ENCODE peak calls at places on chromosomes 6 and 20, in ten cellular contexts. O is HCT116, X is Peyer's patch, I is endothelial cell, Z is AG04449, C is left ventricle myocardium inferior, T is cardiac muscle cell, K is natural killer cell, F is astrocyte, L is cardiac fibroblast. E is an unnamed sample.

GRCh38 chr20:49028684-49029083 is 17.4 kb upstream of the CSE1L start:
- DNase-seq in O (no peak), X (no peak), I (no peak), Z (no peak), C (no peak), T (peak), K (no peak), F (peak), L (peak), E (no peak)

GRCh38 chr6:1094306-1094705 is 217.6 kb upstream of the FOXQ1 start:
- DNase-seq in O (no peak), X (no peak), I (no peak), Z (peak), C (no peak), T (no peak), K (no peak), F (no peak), L (no peak), E (no peak)

GRCh38 chr6:130675072-130675471 is 152.1 kb upstream of the SMLR1 start:
- DNase-seq in O (no peak), X (no peak), I (no peak), Z (no peak), C (no peak), T (no peak), K (no peak), F (peak), L (peak), E (no peak)

GRCh38 chr6:169489642-169490408 is 212.0 kb downstream of the WDR27 start:
- DNase-seq in O (no peak), X (no peak), I (no peak), Z (no peak), C (no peak), T (no peak), K (no peak), F (no peak), L (no peak), E (no peak)

GRCh38 chr6:107237992-107238660 is 122.8 kb upstream of the BEND3 start:
- DNase-seq in O (no peak), X (no peak), I (no peak), Z (no peak), C (no peak), T (no peak), K (no peak), F (peak), L (peak), E (no peak)

GRCh38 chr6:170449835-170450753 is 103.0 kb downstream of the PSMB1 start:
- DNase-seq in O (no peak), X (no peak), I (no peak), Z (no peak), C (no peak), T (no peak), K (no peak), F (no peak), L (no peak), E (no peak)

GRCh38 chr20:39849664-39850063 is 839.4 kb downstream of the MAFB start:
- DNase-seq in O (no peak), X (peak), I (no peak), Z (peak), C (peak), T (peak), K (no peak), F (peak), L (peak), E (peak)

GRCh38 chr6:136791296-136792065 is 796 bp downstream of the MAP3K5 start:
- DNase-seq in O (no peak), X (peak), I (peak), Z (no peak), C (peak), T (peak), K (peak), F (peak), L (peak), E (peak)

GRCh38 chr6:86856937-86857563 is 80.3 kb upstream of the HTR1E start:
- DNase-seq in O (peak), X (no peak), I (peak), Z (no peak), C (no peak), T (peak), K (no peak), F (peak), L (peak), E (no peak)

GRCh38 chr6:56505861-56506260 is 136.8 kb downstream of the DST start:
- DNase-seq in O (no peak), X (no peak), I (no peak), Z (no peak), C (no peak), T (no peak), K (no peak), F (no peak), L (no peak), E (no peak)

GRCh38 chr6:13573669-13574110 is 711 bp upstream of the SIRT5 start:
- DNase-seq in O (peak), X (no peak), I (no peak), Z (no peak), C (peak), T (peak), K (no peak), F (peak), L (peak), E (no peak)

GRCh38 chr6:21808045-21808470 is 214.5 kb downstream of the SOX4 start:
- DNase-seq in O (no peak), X (no peak), I (no peak), Z (no peak), C (peak), T (no peak), K (no peak), F (peak), L (peak), E (peak)

GRCh38 chr20:24469116-24470030 is at the start of gene SYNDIG1:
- DNase-seq in O (no peak), X (no peak), I (peak), Z (no peak), C (peak), T (peak), K (no peak), F (no peak), L (no peak), E (no peak)

GRCh38 chr20:44918342-44918741 is 8.5 kb downstream of the PABPC1L start:
- DNase-seq in O (no peak), X (no peak), I (no peak), Z (no peak), C (no peak), T (no peak), K (no peak), F (no peak), L (no peak), E (no peak)

GRCh38 chr6:65746302-65746701 is 39.3 kb upstream of the EYS start:
- DNase-seq in O (no peak), X (no peak), I (no peak), Z (no peak), C (no peak), T (no peak), K (no peak), F (no peak), L (no peak), E (no peak)

GRCh38 chr6:35090734-35091133 is 50.4 kb downstream of the TCP11 start:
- DNase-seq in O (no peak), X (no peak), I (no peak), Z (no peak), C (no peak), T (no peak), K (no peak), F (no peak), L (no peak), E (no peak)

GRCh38 chr6:16228043-16228442 is 10.3 kb upstream of the GMPR start:
- DNase-seq in O (no peak), X (no peak), I (no peak), Z (no peak), C (no peak), T (no peak), K (no peak), F (no peak), L (no peak), E (no peak)
- TF ChIP-seq CTCF in O (no peak), X (no peak), I (no peak), Z (no peak), C (no peak), T (no peak), K (no peak), F (no peak), L (no peak), E (no peak)

GRCh38 chr6:63295553-63295952 is 24.2 kb downstream of the LGSN start:
- DNase-seq in O (no peak), X (no peak), I (no peak), Z (no peak), C (no peak), T (no peak), K (no peak), F (no peak), L (no peak), E (no peak)
- TF ChIP-seq CTCF in O (no peak), X (no peak), I (no peak), Z (no peak), C (no peak), T (no peak), K (no peak), F (no peak), L (no peak), E (no peak)

DNA sequence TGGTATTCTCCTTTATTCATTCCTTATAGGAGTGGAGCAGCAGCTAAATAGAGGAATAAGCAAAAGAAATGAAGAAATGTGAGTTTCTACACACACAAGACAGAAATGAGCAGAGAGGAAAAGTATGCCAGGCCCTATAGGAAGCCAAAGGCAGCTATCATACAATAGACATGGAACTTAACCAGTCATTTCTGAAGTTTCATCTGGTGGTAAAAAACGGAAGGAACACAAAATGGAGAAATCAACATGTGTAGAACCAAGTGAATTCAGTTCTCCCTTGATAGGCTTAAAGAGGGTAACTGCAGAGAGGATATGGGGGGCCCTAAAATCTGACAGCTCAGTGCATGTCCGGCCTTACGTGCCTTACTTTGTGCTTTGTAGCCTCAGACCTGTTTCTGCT is 44.6 kb downstream of the TSBP1 start:
- DNase-seq in O (no peak), X (no peak), I (no peak), Z (no peak), C (no peak), T (no peak), K (no peak), F (no peak), L (no peak), E (no peak)
- TF ChIP-seq CTCF in O (no peak), X (no peak), I (no peak), Z (no peak), C (no peak), T (no peak), K (no peak), F (no peak), L (no peak), E (no peak)

GRCh38 chr6:72219536-72219935 is 333.2 kb downstream of the RIMS1 start:
- DNase-seq in O (no peak), X (no peak), I (no peak), Z (no peak), C (no peak), T (no peak), K (no peak), F (no peak), L (peak), E (no peak)
- TF ChIP-seq CTCF in O (no peak), X (no peak), I (no peak), Z (no peak), C (no peak), T (no peak), K (no peak), F (no peak), L (no peak), E (no peak)

GRCh38 chr6:55293116-55293515 is 34.2 kb upstream of the GFRAL start:
- DNase-seq in O (peak), X (no peak), I (no peak), Z (no peak), C (no peak), T (peak), K (no peak), F (no peak), L (peak), E (no peak)
- TF ChIP-seq CTCF in O (peak), X (no peak), I (no peak), Z (peak), C (peak), T (peak), K (no peak), F (peak), L (peak), E (no peak)

GRCh38 chr20:8424010-8424409 is 291.9 kb downstream of the PLCB1 start:
- DNase-seq in O (no peak), X (no peak), I (no peak), Z (no peak), C (no peak), T (peak), K (no peak), F (peak), L (peak), E (no peak)

GRCh38 chr20:8425802-8426201 is 293.7 kb downstream of the PLCB1 start:
- DNase-seq in O (no peak), X (no peak), I (no peak), Z (no peak), C (no peak), T (no peak), K (no peak), F (no peak), L (no peak), E (no peak)

GRCh38 chr20:8424986-8425385 is 292.9 kb downstream of the PLCB1 start:
- DNase-seq in O (no peak), X (no peak), I (no peak), Z (no peak), C (no peak), T (no peak), K (no peak), F (no peak), L (no peak), E (no peak)

GRCh38 chr20:8421981-8422380 is 289.9 kb downstream of the PLCB1 start:
- DNase-seq in O (no peak), X (no peak), I (no peak), Z (no peak), C (no peak), T (no peak), K (no peak), F (no peak), L (no peak), E (no peak)

DNA sequence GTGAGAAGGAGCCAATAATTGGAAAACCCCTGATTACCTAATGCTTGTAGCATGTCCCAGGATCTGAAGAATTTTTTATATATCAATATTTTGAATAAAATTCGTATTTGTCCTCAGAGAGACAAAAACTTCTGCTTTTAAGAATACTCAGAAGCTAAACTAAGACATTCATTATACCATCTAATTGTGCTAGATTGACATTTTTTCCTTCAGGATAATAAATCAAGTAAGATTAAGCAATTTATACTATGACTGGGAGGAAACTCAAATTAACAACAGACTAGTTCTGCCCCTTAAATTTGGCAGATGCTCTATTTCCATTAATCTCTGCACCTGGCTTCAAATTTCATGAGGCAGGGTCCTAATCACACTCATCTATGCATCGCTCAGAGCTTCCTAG is 291.4 kb downstream of the PLCB1 start:
- DNase-seq in O (no peak), X (no peak), I (no peak), Z (no peak), C (no peak), T (no peak), K (no peak), F (no peak), L (no peak), E (no peak)
- TF ChIP-seq CTCF in O (no peak), X (no peak), I (no peak), Z (no peak), C (no peak), T (no peak), K (no peak), F (no peak), L (no peak), E (no peak)

GRCh38 chr6:72560721-72561593 is 60.9 kb upstream of the KCNQ5 start:
- DNase-seq in O (no peak), X (no peak), I (no peak), Z (no peak), C (no peak), T (peak), K (no peak), F (no peak), L (peak), E (no peak)
- TF ChIP-seq CTCF in O (no peak), X (no peak), I (peak), Z (no peak), C (no peak), T (peak), K (no peak), F (no peak), L (peak), E (no peak)

DNA sequence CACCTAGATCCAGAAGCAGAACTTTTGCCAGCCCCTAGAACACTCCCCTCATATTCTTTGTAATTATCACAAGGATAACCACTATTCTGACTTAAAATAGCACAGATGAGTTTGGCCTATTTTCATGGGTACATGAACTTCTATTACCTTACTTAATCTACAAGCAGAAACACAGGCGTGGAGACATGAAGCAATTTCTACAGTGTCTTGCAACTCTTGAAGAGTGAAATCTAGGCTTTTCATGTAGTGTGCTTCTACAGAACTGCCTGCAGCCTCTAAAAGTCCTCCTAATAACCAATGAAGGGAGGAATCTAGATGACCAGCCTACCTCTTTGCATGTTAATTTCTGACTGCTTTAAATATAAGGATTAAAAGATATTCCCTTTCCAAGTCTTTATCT is 82.7 kb downstream of the EPM2A start:
- DNase-seq in O (no peak), X (no peak), I (no peak), Z (no peak), C (no peak), T (no peak), K (no peak), F (no peak), L (no peak), E (no peak)
- TF ChIP-seq CTCF in O (no peak), X (no peak), I (no peak), Z (no peak), C (no peak), T (no peak), K (no peak), F (no peak), L (no peak), E (no peak)

GRCh38 chr6:114096553-114097172 is 125.7 kb upstream of the HDAC2 start:
- DNase-seq in O (peak), X (no peak), I (no peak), Z (no peak), C (no peak), T (peak), K (no peak), F (no peak), L (peak), E (no peak)
- TF ChIP-seq CTCF in O (peak), X (peak), I (peak), Z (peak), C (peak), T (peak), K (peak), F (peak), L (peak), E (peak)

E was measured in right atrium auricular region.